ENCODE peak calls at places on chromosomes 16 and 17, in six cellular contexts. One of them, this sample, is unnamed.

GRCh38 chr16:11408261-11408660 is 63.0 kb downstream of the RMI2 start:
- DNase-seq in fibroblast of lung: no peak
- DNase-seq in neural crest cell: no peak
- DNase-seq in brain pericyte: no peak
- DNase-seq in aorta: no peak
- DNase-seq in nephron progenitor cell: no peak
- DNase-seq in this sample: no peak

GRCh38 chr17:78383725-78384471 is 5.4 kb downstream of the PGS1 start:
- DNase-seq in fibroblast of lung: peak
- DNase-seq in neural crest cell: no peak
- DNase-seq in brain pericyte: peak
- DNase-seq in aorta: peak
- DNase-seq in nephron progenitor cell: no peak
- DNase-seq in this sample: no peak

GRCh38 chr16:67264277-67264676 is 15.1 kb upstream of the PLEKHG4 start:
- DNase-seq in fibroblast of lung: no peak
- DNase-seq in neural crest cell: no peak
- DNase-seq in brain pericyte: no peak
- DNase-seq in aorta: peak
- DNase-seq in nephron progenitor cell: no peak
- DNase-seq in this sample: no peak

GRCh38 chr16:29820271-29820701 is at the start of gene MVP:
- DNase-seq in fibroblast of lung: peak
- DNase-seq in neural crest cell: no peak
- DNase-seq in brain pericyte: no peak
- DNase-seq in aorta: peak
- DNase-seq in nephron progenitor cell: peak
- DNase-seq in this sample: peak

GRCh38 chr16:87310610-87311009 is 6.6 kb downstream of the C16orf95 start:
- DNase-seq in fibroblast of lung: no peak
- DNase-seq in neural crest cell: no peak
- DNase-seq in brain pericyte: no peak
- DNase-seq in aorta: no peak
- DNase-seq in nephron progenitor cell: no peak
- DNase-seq in this sample: no peak

GRCh38 chr16:49455991-49456745 is 82.6 kb downstream of the C16orf78 start:
- DNase-seq in fibroblast of lung: no peak
- DNase-seq in neural crest cell: no peak
- DNase-seq in brain pericyte: no peak
- DNase-seq in aorta: peak
- DNase-seq in nephron progenitor cell: no peak
- DNase-seq in this sample: no peak

GRCh38 chr16:12150600-12150999 is 174.1 kb downstream of the SNX29 start:
- DNase-seq in fibroblast of lung: no peak
- DNase-seq in neural crest cell: no peak
- DNase-seq in brain pericyte: no peak
- DNase-seq in aorta: no peak
- DNase-seq in nephron progenitor cell: no peak
- DNase-seq in this sample: no peak

GRCh38 chr16:70737377-70738082 is 51.7 kb upstream of the MTSS2 start:
- DNase-seq in fibroblast of lung: peak
- DNase-seq in neural crest cell: no peak
- DNase-seq in brain pericyte: peak
- DNase-seq in aorta: no peak
- DNase-seq in nephron progenitor cell: no peak
- DNase-seq in this sample: peak

GRCh38 chr16:71198408-71198807 is 32.1 kb downstream of the HYDIN start:
- DNase-seq in fibroblast of lung: no peak
- DNase-seq in neural crest cell: no peak
- DNase-seq in brain pericyte: no peak
- DNase-seq in aorta: no peak
- DNase-seq in nephron progenitor cell: no peak
- DNase-seq in this sample: no peak

GRCh38 chr16:66603537-66604375 is 748 bp upstream of the CMTM3 start:
- DNase-seq in fibroblast of lung: peak
- DNase-seq in neural crest cell: peak
- DNase-seq in brain pericyte: no peak
- DNase-seq in aorta: peak
- DNase-seq in nephron progenitor cell: peak
- DNase-seq in this sample: no peak

GRCh38 chr17:1137465-1137894 is 42.3 kb downstream of the ABR start:
- DNase-seq in fibroblast of lung: peak
- DNase-seq in neural crest cell: no peak
- DNase-seq in brain pericyte: no peak
- DNase-seq in aorta: no peak
- DNase-seq in nephron progenitor cell: no peak
- DNase-seq in this sample: no peak

GRCh38 chr17:8222630-8223355 is 12.4 kb upstream of the AURKB start:
- DNase-seq in fibroblast of lung: peak
- DNase-seq in neural crest cell: peak
- DNase-seq in brain pericyte: peak
- DNase-seq in aorta: peak
- DNase-seq in nephron progenitor cell: peak
- DNase-seq in this sample: peak

GRCh38 chr17:82929011-82929622 is 89.3 kb upstream of the ZNF750 start:
- DNase-seq in fibroblast of lung: no peak
- DNase-seq in neural crest cell: no peak
- DNase-seq in brain pericyte: no peak
- DNase-seq in aorta: peak
- DNase-seq in nephron progenitor cell: no peak
- DNase-seq in this sample: no peak

GRCh38 chr17:32519769-32520701 is 33.2 kb downstream of the CDK5R1 start:
- DNase-seq in fibroblast of lung: no peak
- DNase-seq in neural crest cell: no peak
- DNase-seq in brain pericyte: no peak
- DNase-seq in aorta: no peak
- DNase-seq in nephron progenitor cell: peak
- DNase-seq in this sample: no peak

GRCh38 chr16:83704656-83705055 is 103.1 kb upstream of the HSBP1 start:
- DNase-seq in fibroblast of lung: no peak
- DNase-seq in neural crest cell: no peak
- DNase-seq in brain pericyte: no peak
- DNase-seq in aorta: no peak
- DNase-seq in nephron progenitor cell: no peak
- DNase-seq in this sample: no peak

GRCh38 chr16:75292691-75293090 is 41.3 kb upstream of the BCAR1 start:
- DNase-seq in fibroblast of lung: no peak
- DNase-seq in neural crest cell: no peak
- DNase-seq in brain pericyte: no peak
- DNase-seq in aorta: no peak
- DNase-seq in nephron progenitor cell: no peak
- DNase-seq in this sample: no peak

GRCh38 chr17:17712268-17712924 is 31.1 kb downstream of the RAI1 start:
- DNase-seq in fibroblast of lung: peak
- DNase-seq in neural crest cell: no peak
- DNase-seq in brain pericyte: no peak
- DNase-seq in aorta: no peak
- DNase-seq in nephron progenitor cell: no peak
- DNase-seq in this sample: no peak

GRCh38 chr17:63151981-63152523 is 186.0 kb downstream of the TANC2 start:
- DNase-seq in fibroblast of lung: peak
- DNase-seq in neural crest cell: no peak
- DNase-seq in brain pericyte: no peak
- DNase-seq in aorta: no peak
- DNase-seq in nephron progenitor cell: no peak
- DNase-seq in this sample: no peak

GRCh38 chr17:9360610-9361571 is 214.7 kb downstream of the STX8 start:
- DNase-seq in fibroblast of lung: peak
- DNase-seq in neural crest cell: no peak
- DNase-seq in brain pericyte: no peak
- DNase-seq in aorta: peak
- DNase-seq in nephron progenitor cell: peak
- DNase-seq in this sample: no peak

GRCh38 chr17:48995871-48996695 is 1.1 kb upstream of the IGF2BP1 start:
- DNase-seq in fibroblast of lung: no peak
- DNase-seq in neural crest cell: peak
- DNase-seq in brain pericyte: no peak
- DNase-seq in aorta: no peak
- DNase-seq in nephron progenitor cell: peak
- DNase-seq in this sample: no peak

GRCh38 chr16:84084570-84085270 is 32.0 kb downstream of the MBTPS1 start:
- DNase-seq in fibroblast of lung: peak
- DNase-seq in neural crest cell: peak
- DNase-seq in brain pericyte: no peak
- DNase-seq in aorta: no peak
- DNase-seq in nephron progenitor cell: peak
- DNase-seq in this sample: peak

GRCh38 chr16:24610421-24610765 is 71.0 kb downstream of the RBBP6 start:
- DNase-seq in fibroblast of lung: peak
- DNase-seq in neural crest cell: peak
- DNase-seq in brain pericyte: no peak
- DNase-seq in aorta: peak
- DNase-seq in nephron progenitor cell: peak
- DNase-seq in this sample: peak

GRCh38 chr16:60031751-60032150 is 1297.6 kb upstream of the GOT2 start:
- DNase-seq in fibroblast of lung: no peak
- DNase-seq in neural crest cell: no peak
- DNase-seq in brain pericyte: no peak
- DNase-seq in aorta: no peak
- DNase-seq in nephron progenitor cell: no peak
- DNase-seq in this sample: no peak

GRCh38 chr17:45129940-45130639 is 2.2 kb downstream of the PLCD3 start:
- DNase-seq in fibroblast of lung: no peak
- DNase-seq in neural crest cell: no peak
- DNase-seq in brain pericyte: no peak
- DNase-seq in aorta: no peak
- DNase-seq in nephron progenitor cell: no peak
- DNase-seq in this sample: peak

GRCh38 chr16:76931186-76931585 is 259.8 kb upstream of the MON1B start:
- DNase-seq in fibroblast of lung: peak
- DNase-seq in neural crest cell: no peak
- DNase-seq in brain pericyte: no peak
- DNase-seq in aorta: no peak
- DNase-seq in nephron progenitor cell: no peak
- DNase-seq in this sample: no peak

GRCh38 chr16:55021595-55022475 is 91.2 kb downstream of the IRX5 start:
- DNase-seq in fibroblast of lung: no peak
- DNase-seq in neural crest cell: no peak
- DNase-seq in brain pericyte: no peak
- DNase-seq in aorta: no peak
- DNase-seq in nephron progenitor cell: no peak
- DNase-seq in this sample: no peak

GRCh38 chr17:57855391-57856035 is 5.7 kb upstream of the MRPS23 start:
- DNase-seq in fibroblast of lung: no peak
- DNase-seq in neural crest cell: no peak
- DNase-seq in brain pericyte: no peak
- DNase-seq in aorta: peak
- DNase-seq in nephron progenitor cell: no peak
- DNase-seq in this sample: no peak

GRCh38 chr16:50861451-50861850 is 119.6 kb downstream of the CYLD start:
- DNase-seq in fibroblast of lung: no peak
- DNase-seq in neural crest cell: no peak
- DNase-seq in brain pericyte: no peak
- DNase-seq in aorta: no peak
- DNase-seq in nephron progenitor cell: no peak
- DNase-seq in this sample: no peak

GRCh38 chr17:142102-142661 is 4.8 kb downstream of the SCGB1C2 start:
- DNase-seq in fibroblast of lung: no peak
- DNase-seq in neural crest cell: peak
- DNase-seq in brain pericyte: no peak
- DNase-seq in aorta: peak
- DNase-seq in nephron progenitor cell: no peak
- DNase-seq in this sample: peak

GRCh38 chr17:82410014-82410716 is 8.0 kb upstream of the HEXD start:
- DNase-seq in fibroblast of lung: no peak
- DNase-seq in neural crest cell: no peak
- DNase-seq in brain pericyte: no peak
- DNase-seq in aorta: no peak
- DNase-seq in nephron progenitor cell: no peak
- DNase-seq in this sample: no peak

GRCh38 chr17:21510686-21511367 is 134.7 kb downstream of the KCNJ12 start:
- DNase-seq in fibroblast of lung: peak
- DNase-seq in neural crest cell: no peak
- DNase-seq in brain pericyte: no peak
- DNase-seq in aorta: no peak
- DNase-seq in nephron progenitor cell: no peak
- DNase-seq in this sample: no peak

GRCh38 chr17:76420356-76421053 is 32.4 kb downstream of the UBE2O start:
- DNase-seq in fibroblast of lung: no peak
- DNase-seq in neural crest cell: no peak
- DNase-seq in brain pericyte: no peak
- DNase-seq in aorta: peak
- DNase-seq in nephron progenitor cell: no peak
- DNase-seq in this sample: no peak

GRCh38 chr17:17300624-17301568 is 2.3 kb upstream of the NT5M start:
- DNase-seq in fibroblast of lung: peak
- DNase-seq in neural crest cell: peak
- DNase-seq in brain pericyte: no peak
- DNase-seq in aorta: peak
- DNase-seq in nephron progenitor cell: peak
- DNase-seq in this sample: no peak

GRCh38 chr16:77467929-77468328 is 33.1 kb upstream of the ADAMTS18 start:
- DNase-seq in fibroblast of lung: no peak
- DNase-seq in neural crest cell: no peak
- DNase-seq in brain pericyte: no peak
- DNase-seq in aorta: no peak
- DNase-seq in nephron progenitor cell: no peak
- DNase-seq in this sample: no peak

GRCh38 chr16:85681255-85681654 is 7.5 kb downstream of the GINS2 start:
- DNase-seq in fibroblast of lung: no peak
- DNase-seq in neural crest cell: no peak
- DNase-seq in brain pericyte: no peak
- DNase-seq in aorta: no peak
- DNase-seq in nephron progenitor cell: no peak
- DNase-seq in this sample: no peak

GRCh38 chr17:13337864-13338371 is 263.8 kb downstream of the HS3ST3A1 start:
- DNase-seq in fibroblast of lung: peak
- DNase-seq in neural crest cell: peak
- DNase-seq in brain pericyte: no peak
- DNase-seq in aorta: no peak
- DNase-seq in nephron progenitor cell: peak
- DNase-seq in this sample: no peak

This sample was measured in T47D.